ENCODE peak calls at places on chromosomes 6 and 20, in five cellular contexts. D is Caco-2, I is MM.1S, L is neural crest cell, E is heart right ventricle. R is an unnamed sample.

GRCh38 chr20:35226775-35227681 is 538 bp downstream of the MMP24 start:
- DNase-seq in D (peak; percentile 96), I (peak; percentile 12), L (peak; percentile 69), E (peak; percentile 26), R (peak; percentile 74)

GRCh38 chr6:31952140-31952805 is 6.4 kb downstream of the CFB start:
- DNase-seq in D (peak; percentile 80), I (no peak), L (peak; percentile 61), E (no peak), R (no peak)

GRCh38 chr20:63898882-63899558 is 4.1 kb downstream of the DNAJC5 start:
- DNase-seq in D (no peak), I (no peak), L (no peak), E (no peak), R (peak; percentile 81)

GRCh38 chr6:79384845-79385244 is 150.4 kb upstream of the HMGN3 start:
- DNase-seq in D (peak; percentile 40), I (no peak), L (no peak), E (no peak), R (no peak)

GRCh38 chr6:116847234-116847633 is 18.4 kb upstream of the GPRC6A start:
- DNase-seq in D (peak; percentile 16), I (peak; percentile 40), L (no peak), E (no peak), R (no peak)

GRCh38 chr20:51573576-51574243 is 31.2 kb upstream of the NFATC2 start:
- DNase-seq in D (no peak), I (no peak), L (no peak), E (peak; percentile 18), R (no peak)

GRCh38 chr6:160431231-160431630 is 83.1 kb downstream of the SLC22A3 start:
- DNase-seq in D (no peak), I (no peak), L (no peak), E (peak; percentile 60), R (no peak)

GRCh38 chr6:19925533-19925932 is 88.4 kb downstream of the ID4 start:
- DNase-seq in D (no peak), I (no peak), L (no peak), E (no peak), R (no peak)

GRCh38 chr20:32484221-32485125 is 100.7 kb downstream of the NOL4L start:
- DNase-seq in D (peak; percentile 67), I (no peak), L (peak; percentile 72), E (no peak), R (peak; percentile 88)

GRCh38 chr6:22785036-22785435 is 215.7 kb downstream of the HDGFL1 start:
- DNase-seq in D (no peak), I (no peak), L (peak; percentile 45), E (no peak), R (no peak)

GRCh38 chr6:11428895-11429294 is 108.7 kb upstream of the TMEM170B start:
- DNase-seq in D (no peak), I (no peak), L (no peak), E (no peak), R (no peak)

GRCh38 chr6:33935439-33936080 is 131.8 kb upstream of the MLN start:
- DNase-seq in D (no peak), I (no peak), L (no peak), E (no peak), R (peak; percentile 51)

GRCh38 chr20:2101935-2102584 is 433 bp downstream of the STK35 start:
- DNase-seq in D (peak; percentile 94), I (peak; percentile 92), L (peak; percentile 83), E (peak; percentile 96), R (peak; percentile 97)

GRCh38 chr6:134117409-134117808 is 65.0 kb upstream of the SLC2A12 start:
- DNase-seq in D (no peak), I (no peak), L (no peak), E (no peak), R (no peak)

GRCh38 chr6:83904395-83904794 is 44.9 kb downstream of the CYB5R4 start:
- DNase-seq in D (no peak), I (no peak), L (no peak), E (no peak), R (no peak)

GRCh38 chr6:112839525-112839961 is 492.4 kb downstream of the RFPL4B start:
- DNase-seq in D (no peak), I (no peak), L (no peak), E (peak; percentile 3), R (no peak)

GRCh38 chr6:166582258-166582657 is 4.2 kb downstream of the RAMACL start:
- DNase-seq in D (no peak), I (no peak), L (no peak), E (no peak), R (no peak)

GRCh38 chr6:24064106-24064505 is 61.9 kb upstream of the NRSN1 start:
- DNase-seq in D (peak; percentile 58), I (peak; percentile 25), L (no peak), E (no peak), R (no peak)
- TF ChIP-seq CTCF in D (peak; percentile 63), I (peak; percentile 48), L (peak; percentile 70), E (no peak), R (no peak)

GRCh38 chr6:139112146-139112545 is 22.7 kb upstream of the HECA start:
- DNase-seq in D (no peak), I (no peak), L (no peak), E (no peak), R (no peak)

GRCh38 chr6:139107051-139107450 is 27.8 kb upstream of the HECA start:
- DNase-seq in D (no peak), I (no peak), L (no peak), E (no peak), R (no peak)

GRCh38 chr6:139112561-139112960 is 22.3 kb upstream of the HECA start:
- DNase-seq in D (no peak), I (no peak), L (no peak), E (no peak), R (no peak)

GRCh38 chr6:139108378-139108777 is 26.5 kb upstream of the HECA start:
- DNase-seq in D (no peak), I (no peak), L (no peak), E (no peak), R (no peak)

DNA sequence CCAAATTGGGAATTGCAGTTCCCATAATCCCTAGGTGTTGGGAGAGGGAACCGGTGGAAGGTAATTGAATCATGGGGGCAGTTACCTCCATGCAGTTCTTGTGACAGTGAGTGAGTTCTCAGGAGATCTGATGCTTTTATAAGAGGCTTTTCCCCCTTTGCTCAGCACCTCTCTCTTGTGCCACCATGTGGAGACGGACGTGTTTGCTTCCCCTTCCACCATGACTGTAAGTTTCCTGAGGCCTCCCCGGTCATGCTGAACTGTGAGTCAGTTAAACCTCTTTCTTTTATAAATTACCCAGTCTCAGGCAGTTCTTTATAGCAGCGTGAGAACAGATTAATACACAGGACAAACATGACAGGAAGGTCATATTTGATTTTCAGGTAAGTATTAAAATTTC is 25.3 kb upstream of the HECA start:
- DNase-seq in D (peak; percentile 58), I (no peak), L (no peak), E (peak; percentile 37), R (no peak)
- TF ChIP-seq CTCF in D (peak; percentile 62), I (no peak), L (peak; percentile 37), E (peak; percentile 20), R (peak; percentile 16)

DNA sequence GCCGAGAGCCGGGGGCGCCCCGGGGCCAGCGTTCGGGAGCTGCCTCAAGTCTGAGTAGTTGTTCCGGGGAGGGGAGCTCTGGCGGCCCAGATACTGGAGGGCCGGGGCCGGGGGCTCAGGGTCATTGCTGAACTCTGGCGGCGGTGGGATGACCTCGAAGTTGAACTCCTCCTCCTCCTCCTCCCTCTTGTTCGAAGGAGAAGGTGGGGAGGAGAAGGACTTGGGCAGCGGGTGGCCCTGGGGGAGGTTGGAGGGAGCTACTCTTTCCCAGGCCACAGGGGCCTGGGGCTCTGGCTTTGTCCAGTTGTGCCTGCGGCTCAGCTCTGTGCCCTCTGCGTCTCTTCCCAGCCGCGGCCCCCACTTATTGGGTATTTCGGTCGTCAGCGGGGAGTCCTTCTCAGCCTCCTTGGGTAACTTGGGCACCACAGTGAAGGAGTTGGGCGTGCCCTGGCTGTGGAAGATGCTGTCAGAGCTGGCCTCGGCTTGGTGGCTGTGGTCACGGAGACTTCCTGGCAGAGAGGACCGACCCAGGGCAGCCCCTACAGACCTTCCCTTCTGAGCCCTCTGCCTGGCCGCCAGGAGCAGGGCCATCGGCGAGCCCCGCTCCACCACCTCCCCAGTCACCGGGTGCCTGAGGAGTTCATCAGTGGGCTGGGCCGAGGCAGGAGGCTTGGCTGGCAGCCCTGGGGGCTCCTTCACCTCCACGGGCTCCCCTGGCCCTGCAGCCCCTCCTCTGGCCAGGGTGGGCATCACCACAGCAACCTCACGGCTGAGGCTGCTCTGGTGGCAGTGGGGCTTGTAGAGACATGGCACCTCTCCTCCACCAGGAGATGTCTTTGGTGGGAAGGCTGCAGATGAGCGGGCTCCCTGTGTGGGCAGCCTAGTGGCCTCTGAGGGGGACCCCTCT is 37.4 kb downstream of the C6orf132 start:
- DNase-seq in D (no peak), I (no peak), L (no peak), E (no peak), R (no peak)
- TF ChIP-seq CTCF in D (no peak), I (no peak), L (no peak), E (no peak), R (no peak)

GRCh38 chr6:131378874-131379273 is 194.2 kb upstream of the ARG1 start:
- DNase-seq in D (no peak), I (no peak), L (no peak), E (no peak), R (no peak)
- TF ChIP-seq CTCF in D (no peak), I (no peak), L (no peak), E (no peak), R (no peak)

R was measured in spleen.